ENCODE peak calls at places on chromosomes 16 and 17, in seven cellular contexts. V is NCI-H2081; H is right cardiac atrium; N is activated effector memory CD4-positive, alpha-beta T cell treated with anti-CD3 and anti-CD28 coated beads, Interleukin-2, amount 50 U/mL, for 16 hours; F is CMK; Q is prostate gland; I is activated T-helper 1 cell treated with Interleukin-2 at 50 U/mL for 16 hours. Y is an unnamed sample.

GRCh38 chr17:1709971-1710806 is at the start of gene TLCD2:
- DNase-seq in F (no peak), N (peak; percentile 71), H (peak; percentile 92), Q (peak; percentile 71), I (no peak), V (peak; percentile 5), Y (no peak)

GRCh38 chr16:29806641-29807425 is 504 bp downstream of the MAZ start:
- DNase-seq in F (no peak), I (no peak), N (peak; percentile 85), V (peak; percentile 84), Q (peak; percentile 29), H (peak; percentile 87), Y (no peak)

GRCh38 chr16:48932216-48932855 is 322.4 kb upstream of the N4BP1 start:
- DNase-seq in N (no peak), F (no peak), Q (no peak), I (no peak), V (no peak), H (no peak), Y (no peak)

GRCh38 chr17:63285566-63285965 is 160.5 kb downstream of the CYB561 start:
- DNase-seq in F (no peak), Q (no peak), N (no peak), I (no peak), V (no peak), H (no peak), Y (no peak)

GRCh38 chr16:31072540-31073072 is 1.4 kb downstream of the ZNF668 start:
- DNase-seq in V (peak; percentile 33), I (no peak), H (no peak), Q (no peak), N (peak; percentile 69), F (no peak), Y (no peak)

GRCh38 chr17:78665952-78666920 is 89.0 kb upstream of the DNAH17 start:
- DNase-seq in F (peak; percentile 90), I (peak; percentile 32), N (peak; percentile 81), V (no peak), Q (no peak), H (peak; percentile 86), Y (no peak)

GRCh38 chr16:19524866-19525723 is 1.4 kb downstream of the CCP110 start:
- DNase-seq in N (no peak), I (no peak), H (no peak), F (no peak), Q (no peak), V (peak; percentile 28), Y (peak; percentile 27)

GRCh38 chr16:3074860-3075545 is 9.6 kb downstream of the IL32 start:
- DNase-seq in Q (no peak), F (peak; percentile 79), N (peak; percentile 92), H (peak; percentile 69), I (peak; percentile 78), V (no peak), Y (no peak)

GRCh38 chr16:80958284-80958683 is 48.4 kb downstream of the CMC2 start:
- DNase-seq in Q (no peak), N (no peak), I (no peak), H (no peak), F (no peak), V (no peak), Y (no peak)

GRCh38 chr16:69906838-69907301 is 44.3 kb upstream of the CLEC18A start:
- DNase-seq in V (no peak), F (no peak), N (no peak), I (no peak), H (no peak), Q (no peak), Y (no peak)

GRCh38 chr17:76468634-76469010 is 1.2 kb downstream of the AANAT start:
- DNase-seq in Q (no peak), F (no peak), H (peak; percentile 27), V (no peak), I (no peak), N (no peak), Y (no peak)

GRCh38 chr17:34726536-34727384 is 147.4 kb downstream of the TMEM132E start:
- DNase-seq in H (no peak), V (no peak), N (no peak), F (no peak), I (no peak), Q (no peak), Y (no peak)

GRCh38 chr16:64362193-64362592 is 759.7 kb downstream of the CDH11 start:
- DNase-seq in I (no peak), H (no peak), V (no peak), N (no peak), Q (no peak), F (no peak), Y (no peak)

GRCh38 chr16:57383276-57384247 is 11.3 kb downstream of the CX3CL1 start:
- DNase-seq in H (no peak), V (no peak), I (no peak), F (no peak), N (no peak), Q (peak; percentile 23), Y (no peak)

GRCh38 chr17:77459018-77459755 is 318.4 kb downstream of the SEC14L1 start:
- DNase-seq in H (no peak), V (no peak), Q (no peak), N (peak; percentile 74), F (no peak), I (no peak), Y (no peak)

GRCh38 chr17:47955497-47956461 is 1.9 kb downstream of the PRR15L start:
- DNase-seq in I (no peak), Q (peak; percentile 88), N (no peak), V (peak; percentile 74), F (no peak), H (no peak), Y (no peak)

GRCh38 chr17:43917016-43917347 is 9.6 kb upstream of the MPP2 start:
- DNase-seq in F (no peak), N (no peak), H (no peak), Q (no peak), V (no peak), I (no peak), Y (no peak)

GRCh38 chr17:48632579-48633265 is 6.6 kb upstream of the HOXB9 start:
- DNase-seq in Q (no peak), V (no peak), H (no peak), N (peak; percentile 37), I (no peak), F (no peak), Y (no peak)

GRCh38 chr17:69672924-69673323 is 258.4 kb downstream of the MAP2K6 start:
- DNase-seq in F (no peak), I (no peak), H (no peak), V (no peak), N (no peak), Q (no peak), Y (no peak)

GRCh38 chr16:23640669-23640958 is 496 bp downstream of the PALB2 start:
- DNase-seq in F (peak; percentile 15), N (no peak), I (no peak), V (no peak), H (no peak), Q (no peak), Y (no peak)

GRCh38 chr16:88569614-88569984 is 604 bp upstream of the ZC3H18 start:
- DNase-seq in Q (peak; percentile 12), F (no peak), I (no peak), N (no peak), V (no peak), H (peak; percentile 68), Y (no peak)

GRCh38 chr17:42407289-42407836 is 15.7 kb downstream of the CAVIN1 start:
- DNase-seq in Q (peak; percentile 96), I (peak; percentile 37), V (peak; percentile 95), N (peak; percentile 85), H (peak; percentile 94), F (no peak), Y (peak; percentile 38)

GRCh38 chr17:82316651-82317393 is 586 bp downstream of the CD7 start:
- DNase-seq in Q (no peak), N (peak; percentile 71), H (peak; percentile 44), F (no peak), I (no peak), V (no peak), Y (no peak)

GRCh38 chr17:55575058-55575606 is 63.9 kb upstream of the SMIM36 start:
- DNase-seq in Q (no peak), F (no peak), H (no peak), N (no peak), V (no peak), I (no peak), Y (no peak)

GRCh38 chr17:29243792-29244191 is 2.9 kb upstream of the CRYBA1 start:
- DNase-seq in V (no peak), N (no peak), F (no peak), Q (no peak), H (no peak), I (no peak), Y (no peak)

GRCh38 chr17:1878419-1879121 is 48.8 kb downstream of the RPA1 start:
- DNase-seq in N (no peak), H (no peak), Q (no peak), F (no peak), V (no peak), I (no peak), Y (no peak)

Y was measured in SHP77 treated with DMSO at 0.1 percent for 48 hours.